ENCODE peak calls at places on chromosome 6, in seven cellular contexts. Z is lower lobe of right lung; J is Right ventricle myocardium inferior; Y is body of pancreas; T is activated naive CD8-positive, alpha-beta T cell treated with anti-CD3 and anti-CD28 coated beads, Interleukin-2, amount 10 ng/mL, durations not matched to agents 7 days and 5 days; D is Panc1; R is omental fat pad. P is an unnamed sample.

GRCh38 chr6:157751547-157752200 is 71.4 kb upstream of the SNX9 start:
- ATAC-seq in Z (no peak), J (no peak), Y (no peak), T (no peak), D (no peak), R (no peak), P (no peak)

GRCh38 chr6:36977470-36977941 is 8.5 kb downstream of the MTCH1 start:
- ATAC-seq in Z (peak; percentile 36), J (no peak), Y (no peak), T (no peak), D (peak; percentile 35), R (no peak), P (peak; percentile 30)

GRCh38 chr6:12348530-12349511 is 58.7 kb downstream of the EDN1 start:
- ATAC-seq in Z (peak; percentile 93), J (no peak), Y (peak; percentile 56), T (no peak), D (peak; percentile 97), R (peak; percentile 63), P (peak; percentile 100)

GRCh38 chr6:35955970-35956369 is 35.1 kb upstream of the SRPK1 start:
- ATAC-seq in Z (no peak), J (no peak), Y (no peak), T (no peak), D (no peak), R (no peak), P (no peak)

GRCh38 chr6:124795879-124796838 is 166.1 kb upstream of the RNF217 start:
- ATAC-seq in Z (no peak), J (peak; percentile 84), Y (no peak), T (no peak), D (peak; percentile 96), R (no peak), P (no peak)

GRCh38 chr6:43875849-43876572 is 106.0 kb downstream of the VEGFA start:
- ATAC-seq in Z (no peak), J (no peak), Y (no peak), T (no peak), D (no peak), R (no peak), P (no peak)

GRCh38 chr6:101086473-101086872 is 205.3 kb upstream of the ASCC3 start:
- ATAC-seq in Z (no peak), J (no peak), Y (no peak), T (no peak), D (no peak), R (no peak), P (no peak)

GRCh38 chr6:104284872-104285271 is 574.8 kb downstream of the HACE1 start:
- ATAC-seq in Z (peak; percentile 23), J (no peak), Y (no peak), T (no peak), D (no peak), R (no peak), P (no peak)

GRCh38 chr6:63066053-63066704 is 145.1 kb upstream of the FKBP1C start:
- ATAC-seq in Z (no peak), J (no peak), Y (no peak), T (no peak), D (no peak), R (no peak), P (peak; percentile 37)

GRCh38 chr6:136846046-136846445 is 23.7 kb downstream of the PEX7 start:
- ATAC-seq in Z (no peak), J (no peak), Y (peak; percentile 58), T (no peak), D (no peak), R (no peak), P (peak; percentile 77)

GRCh38 chr6:149904661-149905370 is 6.9 kb upstream of the RAET1E start:
- ATAC-seq in Z (no peak), J (peak; percentile 75), Y (no peak), T (no peak), D (peak; percentile 22), R (no peak), P (no peak)

GRCh38 chr6:154841109-154841508 is 107.9 kb downstream of the SCAF8 start:
- ATAC-seq in Z (no peak), J (no peak), Y (no peak), T (no peak), D (no peak), R (no peak), P (no peak)

GRCh38 chr6:47149070-47149469 is 106.9 kb upstream of the ADGRF1 start:
- ATAC-seq in Z (no peak), J (no peak), Y (no peak), T (no peak), D (no peak), R (no peak), P (no peak)

GRCh38 chr6:19180348-19181073 is 656.7 kb upstream of the ID4 start:
- ATAC-seq in Z (peak; percentile 77), J (peak; percentile 98), Y (peak; percentile 78), T (no peak), D (peak; percentile 56), R (no peak), P (no peak)

GRCh38 chr6:144879436-144879835 is 594.3 kb downstream of the UTRN start:
- ATAC-seq in Z (no peak), J (no peak), Y (no peak), T (no peak), D (peak; percentile 45), R (no peak), P (no peak)

P was measured in SK-N-SH treated with all-trans-retinoic acid at 6 μM for 48 hours.